ENCODE peak calls at places on chromosomes 4 and X, in seven cellular contexts. One of them, this sample, is unnamed.

GRCh38 chr4:24164054-24164453 is 274.2 kb upstream of the PPARGC1A start:
- DNase-seq in SK-N-SH: no peak
- DNase-seq in A549: no peak
- DNase-seq in GM23338: no peak
- DNase-seq in HepG2: no peak
- DNase-seq in K562: no peak
- DNase-seq in Panc1: no peak
- DNase-seq in this sample: no peak

GRCh38 chrX:252421-253291 is 28.5 kb upstream of the PLCXD1 start:
- DNase-seq in SK-N-SH: no peak
- DNase-seq in A549: no peak
- DNase-seq in GM23338: no peak
- DNase-seq in HepG2: no peak
- DNase-seq in K562: no peak
- DNase-seq in Panc1: no peak
- DNase-seq in this sample: no peak

GRCh38 chr4:110737931-110738330 is 115.1 kb upstream of the PITX2 start:
- DNase-seq in SK-N-SH: no peak
- DNase-seq in A549: no peak
- DNase-seq in GM23338: no peak
- DNase-seq in HepG2: no peak
- DNase-seq in K562: no peak
- DNase-seq in Panc1: no peak
- DNase-seq in this sample: no peak

GRCh38 chr4:183989471-183989870 is 84.4 kb downstream of the STOX2 start:
- DNase-seq in SK-N-SH: no peak
- DNase-seq in A549: no peak
- DNase-seq in GM23338: no peak
- DNase-seq in HepG2: no peak
- DNase-seq in K562: no peak
- DNase-seq in Panc1: no peak
- DNase-seq in this sample: peak; percentile 67

GRCh38 chrX:97322401-97322800 is 438.7 kb downstream of the RPA4 start:
- DNase-seq in SK-N-SH: no peak
- DNase-seq in A549: no peak
- DNase-seq in GM23338: no peak
- DNase-seq in HepG2: no peak
- DNase-seq in K562: no peak
- DNase-seq in Panc1: no peak
- DNase-seq in this sample: no peak

GRCh38 chr4:111681270-111681669 is 464.0 kb upstream of the FAM241A start:
- DNase-seq in SK-N-SH: no peak
- DNase-seq in A549: no peak
- DNase-seq in GM23338: no peak
- DNase-seq in HepG2: no peak
- DNase-seq in K562: no peak
- DNase-seq in Panc1: no peak
- DNase-seq in this sample: no peak

GRCh38 chrX:108332281-108332680 is 105.9 kb downstream of the COL4A6 start:
- DNase-seq in SK-N-SH: no peak
- DNase-seq in A549: no peak
- DNase-seq in GM23338: no peak
- DNase-seq in HepG2: no peak
- DNase-seq in K562: no peak
- DNase-seq in Panc1: no peak
- DNase-seq in this sample: no peak

GRCh38 chr4:37726666-37727065 is 40.5 kb upstream of the RELL1 start:
- DNase-seq in SK-N-SH: no peak
- DNase-seq in A549: no peak
- DNase-seq in GM23338: no peak
- DNase-seq in HepG2: no peak
- DNase-seq in K562: no peak
- DNase-seq in Panc1: no peak
- DNase-seq in this sample: no peak

GRCh38 chr4:52982246-52982950 is 120.3 kb downstream of the RASL11B start:
- DNase-seq in SK-N-SH: peak; percentile 51
- DNase-seq in A549: peak; percentile 4
- DNase-seq in GM23338: peak; percentile 66
- DNase-seq in HepG2: peak; percentile 32
- DNase-seq in K562: peak; percentile 18
- DNase-seq in Panc1: no peak
- DNase-seq in this sample: no peak

GRCh38 chrX:31656013-31656412 is 584.2 kb upstream of the FTHL17 start:
- DNase-seq in SK-N-SH: no peak
- DNase-seq in A549: no peak
- DNase-seq in GM23338: no peak
- DNase-seq in HepG2: no peak
- DNase-seq in K562: no peak
- DNase-seq in Panc1: no peak
- DNase-seq in this sample: no peak

GRCh38 chr4:185101354-185101890 is 41.6 kb upstream of the SLC25A4 start:
- DNase-seq in SK-N-SH: peak; percentile 83
- DNase-seq in A549: no peak
- DNase-seq in GM23338: no peak
- DNase-seq in HepG2: no peak
- DNase-seq in K562: no peak
- DNase-seq in Panc1: no peak
- DNase-seq in this sample: no peak

GRCh38 chr4:18197467-18197866 is 175.9 kb upstream of the LCORL start:
- DNase-seq in SK-N-SH: no peak
- DNase-seq in A549: no peak
- DNase-seq in GM23338: no peak
- DNase-seq in HepG2: no peak
- DNase-seq in K562: no peak
- DNase-seq in Panc1: no peak
- DNase-seq in this sample: no peak

GRCh38 chrX:96386981-96387380 is 297.7 kb upstream of the DIAPH2 start:
- DNase-seq in SK-N-SH: no peak
- DNase-seq in A549: no peak
- DNase-seq in GM23338: no peak
- DNase-seq in HepG2: no peak
- DNase-seq in K562: no peak
- DNase-seq in Panc1: no peak
- DNase-seq in this sample: no peak

GRCh38 chr4:6123541-6123940 is 76.8 kb downstream of the JAKMIP1 start:
- DNase-seq in SK-N-SH: no peak
- DNase-seq in A549: no peak
- DNase-seq in GM23338: no peak
- DNase-seq in HepG2: no peak
- DNase-seq in K562: no peak
- DNase-seq in Panc1: no peak
- DNase-seq in this sample: no peak

GRCh38 chr4:13537011-13537831 is 7.1 kb downstream of the NKX3-2 start:
- DNase-seq in SK-N-SH: peak; percentile 21
- DNase-seq in A549: no peak
- DNase-seq in GM23338: peak; percentile 34
- DNase-seq in HepG2: no peak
- DNase-seq in K562: peak; percentile 3
- DNase-seq in Panc1: no peak
- DNase-seq in this sample: no peak

GRCh38 chrX:104270916-104271512 is 16.3 kb upstream of the ESX1 start:
- DNase-seq in SK-N-SH: no peak
- DNase-seq in A549: peak; percentile 39
- DNase-seq in GM23338: peak; percentile 69
- DNase-seq in HepG2: peak; percentile 1
- DNase-seq in K562: peak; percentile 13
- DNase-seq in Panc1: peak; percentile 39
- DNase-seq in this sample: no peak

GRCh38 chr4:128565565-128566186 is 243.8 kb upstream of the JADE1 start:
- DNase-seq in SK-N-SH: peak; percentile 42
- DNase-seq in A549: no peak
- DNase-seq in GM23338: peak; percentile 85
- DNase-seq in HepG2: peak; percentile 51
- DNase-seq in K562: no peak
- DNase-seq in Panc1: no peak
- DNase-seq in this sample: no peak

GRCh38 chr4:165514739-165515138 is 135.9 kb downstream of the CPE start:
- DNase-seq in SK-N-SH: no peak
- DNase-seq in A549: no peak
- DNase-seq in GM23338: no peak
- DNase-seq in HepG2: no peak
- DNase-seq in K562: no peak
- DNase-seq in Panc1: no peak
- DNase-seq in this sample: no peak

GRCh38 chrX:151359931-151360871 is 36.8 kb upstream of the VMA21 start:
- DNase-seq in SK-N-SH: peak; percentile 55
- DNase-seq in A549: peak; percentile 41
- DNase-seq in GM23338: peak; percentile 58
- DNase-seq in HepG2: peak; percentile 0
- DNase-seq in K562: peak; percentile 10
- DNase-seq in Panc1: no peak
- DNase-seq in this sample: peak; percentile 3

GRCh38 chrX:7346021-7346420 is 198.1 kb upstream of the PUDP start:
- DNase-seq in SK-N-SH: no peak
- DNase-seq in A549: no peak
- DNase-seq in GM23338: no peak
- DNase-seq in HepG2: no peak
- DNase-seq in K562: no peak
- DNase-seq in Panc1: no peak
- DNase-seq in this sample: no peak

GRCh38 chr4:68927165-68927564 is 24.4 kb downstream of the UGT2A3 start:
- DNase-seq in SK-N-SH: no peak
- DNase-seq in A549: no peak
- DNase-seq in GM23338: no peak
- DNase-seq in HepG2: no peak
- DNase-seq in K562: no peak
- DNase-seq in Panc1: no peak
- DNase-seq in this sample: no peak

GRCh38 chr4:111806331-111806730 is 338.9 kb upstream of the FAM241A start:
- DNase-seq in SK-N-SH: peak; percentile 7
- DNase-seq in A549: peak; percentile 16
- DNase-seq in GM23338: peak; percentile 81
- DNase-seq in HepG2: peak; percentile 21
- DNase-seq in K562: no peak
- DNase-seq in Panc1: no peak
- DNase-seq in this sample: no peak

DNA sequence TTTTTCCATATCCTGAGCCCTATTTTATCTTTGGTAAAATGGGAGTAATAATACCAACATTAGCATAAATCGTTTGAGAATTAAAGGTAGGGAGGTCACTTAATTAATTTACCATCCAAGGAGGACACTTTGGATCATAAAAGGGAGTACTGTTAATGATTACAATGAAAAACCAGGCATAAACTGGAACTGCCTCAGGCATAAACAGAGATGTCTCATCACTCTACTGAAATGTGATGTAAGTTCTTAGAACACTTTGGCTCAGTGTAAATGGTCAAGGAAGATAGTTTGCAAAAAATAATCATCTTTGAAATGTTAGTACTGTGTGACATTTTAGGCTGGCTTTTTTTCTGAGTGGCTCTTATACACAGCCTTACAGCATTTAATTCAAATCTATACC is 268.7 kb downstream of the SLC39A8 start:
- DNase-seq in SK-N-SH: no peak
- DNase-seq in A549: no peak
- DNase-seq in GM23338: no peak
- DNase-seq in HepG2: no peak
- DNase-seq in K562: no peak
- DNase-seq in Panc1: no peak
- DNase-seq in this sample: no peak
- TF ChIP-seq REST in SK-N-SH: no peak
- TF ChIP-seq REST in A549: no peak
- TF ChIP-seq REST in GM23338: no peak
- TF ChIP-seq REST in HepG2: no peak
- TF ChIP-seq REST in K562: no peak
- TF ChIP-seq REST in Panc1: no peak
- TF ChIP-seq REST in this sample: no peak

DNA sequence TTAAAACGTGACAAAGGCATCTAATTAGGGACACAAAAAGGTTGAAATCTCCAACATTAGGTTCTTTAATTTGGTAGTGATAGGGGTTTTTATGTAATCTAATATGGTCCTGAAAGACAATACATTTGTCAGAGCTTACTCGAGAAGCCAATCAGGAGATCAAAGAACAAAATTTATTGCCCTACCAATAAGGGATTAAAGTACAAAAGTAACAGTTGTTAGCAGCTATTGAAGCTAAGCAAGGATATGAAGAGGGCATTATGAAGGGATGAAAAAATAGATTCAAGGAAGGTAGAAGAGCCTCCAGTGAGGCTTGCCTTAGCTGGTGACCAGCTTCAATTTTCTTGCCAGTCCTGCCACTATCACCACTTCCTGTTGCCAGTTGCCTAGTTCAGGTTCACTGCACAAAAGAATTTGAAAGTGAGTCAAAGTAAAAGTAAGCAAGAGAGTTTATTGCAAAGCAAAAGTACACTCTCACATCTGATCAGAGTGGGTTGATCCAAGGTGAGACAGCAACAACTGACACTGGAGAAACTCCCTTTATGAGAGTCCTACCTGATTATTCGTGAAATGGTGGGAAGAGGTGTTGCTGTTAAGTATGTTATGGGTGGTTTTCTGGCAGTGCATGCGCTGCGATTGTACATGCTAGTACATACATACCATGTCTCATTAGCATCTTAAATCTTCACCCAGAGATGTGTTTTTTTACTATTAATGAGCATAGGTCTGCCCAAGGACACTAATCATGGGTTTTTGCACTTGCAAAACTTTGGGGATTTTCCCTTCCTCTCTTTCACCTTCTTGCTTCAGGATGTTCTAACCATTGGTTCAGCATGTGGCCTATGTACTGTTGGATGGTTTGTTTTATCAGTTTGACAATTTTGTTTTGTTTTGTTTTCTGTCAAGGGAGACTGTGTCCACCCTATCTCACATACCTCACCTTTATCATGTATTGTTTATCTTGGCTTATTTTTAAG is 263.2 kb upstream of the ITM2A start:
- DNase-seq in SK-N-SH: no peak
- DNase-seq in A549: no peak
- DNase-seq in GM23338: no peak
- DNase-seq in HepG2: no peak
- DNase-seq in K562: no peak
- DNase-seq in Panc1: no peak
- DNase-seq in this sample: no peak
- TF ChIP-seq REST in SK-N-SH: no peak
- TF ChIP-seq REST in A549: no peak
- TF ChIP-seq REST in GM23338: no peak
- TF ChIP-seq REST in HepG2: no peak
- TF ChIP-seq REST in K562: no peak
- TF ChIP-seq REST in Panc1: no peak
- TF ChIP-seq REST in this sample: no peak

GRCh38 chr4:123892997-123893745 is 496.6 kb downstream of the SPRY1 start:
- DNase-seq in SK-N-SH: peak; percentile 64
- DNase-seq in A549: no peak
- DNase-seq in GM23338: no peak
- DNase-seq in HepG2: peak; percentile 86
- DNase-seq in K562: no peak
- DNase-seq in Panc1: no peak
- DNase-seq in this sample: no peak
- TF ChIP-seq REST in SK-N-SH: peak; percentile 45
- TF ChIP-seq REST in A549: no peak
- TF ChIP-seq REST in GM23338: no peak
- TF ChIP-seq REST in HepG2: no peak
- TF ChIP-seq REST in K562: no peak
- TF ChIP-seq REST in Panc1: no peak
- TF ChIP-seq REST in this sample: no peak

GRCh38 chr4:148141536-148141935 is 300.7 kb downstream of the NR3C2 start:
- DNase-seq in SK-N-SH: no peak
- DNase-seq in A549: no peak
- DNase-seq in GM23338: no peak
- DNase-seq in HepG2: no peak
- DNase-seq in K562: no peak
- DNase-seq in Panc1: no peak
- DNase-seq in this sample: no peak

GRCh38 chr4:148143174-148143573 is 299.0 kb downstream of the NR3C2 start:
- DNase-seq in SK-N-SH: no peak
- DNase-seq in A549: no peak
- DNase-seq in GM23338: no peak
- DNase-seq in HepG2: no peak
- DNase-seq in K562: no peak
- DNase-seq in Panc1: no peak
- DNase-seq in this sample: no peak

GRCh38 chr4:148145475-148145874 is 296.7 kb downstream of the NR3C2 start:
- DNase-seq in SK-N-SH: no peak
- DNase-seq in A549: no peak
- DNase-seq in GM23338: no peak
- DNase-seq in HepG2: no peak
- DNase-seq in K562: no peak
- DNase-seq in Panc1: no peak
- DNase-seq in this sample: no peak
- TF ChIP-seq REST in SK-N-SH: no peak
- TF ChIP-seq REST in A549: no peak
- TF ChIP-seq REST in GM23338: no peak
- TF ChIP-seq REST in HepG2: no peak
- TF ChIP-seq REST in K562: no peak
- TF ChIP-seq REST in Panc1: no peak
- TF ChIP-seq REST in this sample: no peak

This sample was measured in HL-60.